ENCODE peak calls at places on chromosomes 16 and 17, in four cellular contexts. X is NCI-H1048, Q is astrocyte of the hippocampus, U is NCI-H524. W is an unnamed sample.

GRCh38 chr17:65290616-65291015 is 153.4 kb downstream of the RGS9 start:
- DNase-seq in X (no peak), Q (no peak), U (no peak), W (no peak)

GRCh38 chr16:2535644-2536021 is 2.2 kb upstream of the PDPK1 start:
- DNase-seq in X (no peak), Q (peak), U (no peak), W (no peak)

GRCh38 chr17:67779098-67779672 is 46.1 kb upstream of the BPTF start:
- DNase-seq in X (no peak), Q (peak), U (peak), W (peak)

GRCh38 chr16:53912155-53912554 is 208.2 kb downstream of the FTO start:
- DNase-seq in X (no peak), Q (peak), U (no peak), W (no peak)

GRCh38 chr17:73663614-73664013 is 19.4 kb upstream of the SDK2 start:
- DNase-seq in X (no peak), Q (no peak), U (peak), W (no peak)

GRCh38 chr17:41024702-41025101 is 2.3 kb downstream of the KRTAP1-5 start:
- DNase-seq in X (no peak), Q (no peak), U (no peak), W (no peak)

GRCh38 chr16:65532218-65532617 is 410.4 kb upstream of the CDH11 start:
- DNase-seq in X (no peak), Q (no peak), U (no peak), W (no peak)

GRCh38 chr16:67530013-67530939 is 1.6 kb downstream of the RIPOR1 start:
- DNase-seq in X (no peak), Q (peak), U (peak), W (peak)

GRCh38 chr17:45851873-45852272 is 7.2 kb downstream of the SPPL2C start:
- DNase-seq in X (no peak), Q (no peak), U (no peak), W (no peak)

GRCh38 chr16:30121741-30122620 is 1.0 kb downstream of the MAPK3 start:
- DNase-seq in X (no peak), Q (no peak), U (no peak), W (no peak)

GRCh38 chr16:89095401-89095974 is 1.8 kb downstream of the ACSF3 start:
- DNase-seq in X (no peak), Q (no peak), U (no peak), W (no peak)

GRCh38 chr17:75552425-75552824 is 26.9 kb downstream of the LLGL2 start:
- DNase-seq in X (no peak), Q (no peak), U (no peak), W (no peak)

GRCh38 chr17:76370261-76370993 is 14.0 kb upstream of the SPHK1 start:
- DNase-seq in X (no peak), Q (peak), U (no peak), W (peak)

GRCh38 chr16:73021866-73022495 is 25.9 kb downstream of the ZFHX3 start:
- DNase-seq in X (no peak), Q (no peak), U (peak), W (no peak)

GRCh38 chr16:51161440-51162195 is 10.5 kb upstream of the SALL1 start:
- DNase-seq in X (no peak), Q (peak), U (no peak), W (no peak)

GRCh38 chr16:15949210-15950166 is at the start of gene ABCC1:
- DNase-seq in X (no peak), Q (peak), U (peak), W (peak)

GRCh38 chr17:13074026-13074425 is 56.2 kb upstream of the ELAC2 start:
- DNase-seq in X (no peak), Q (no peak), U (no peak), W (peak)

GRCh38 chr16:66207139-66207863 is 159.2 kb upstream of the CDH5 start:
- DNase-seq in X (no peak), Q (no peak), U (no peak), W (no peak)

GRCh38 chr16:85041184-85041928 is 13.8 kb downstream of the KIAA0513 start:
- DNase-seq in X (no peak), Q (no peak), U (peak), W (no peak)

GRCh38 chr17:79086609-79087427 is 12.2 kb downstream of the ENGASE start:
- DNase-seq in X (no peak), Q (no peak), U (no peak), W (no peak)

GRCh38 chr17:68484458-68484857 is 27.2 kb upstream of the WIPI1 start:
- DNase-seq in X (no peak), Q (no peak), U (no peak), W (no peak)

GRCh38 chr16:6019490-6019991 is 921.9 kb upstream of the EEF2KMT start:
- DNase-seq in X (no peak), Q (peak), U (no peak), W (no peak)

GRCh38 chr16:11160676-11161115 is 95.3 kb downstream of the SOCS1 start:
- DNase-seq in X (no peak), Q (no peak), U (no peak), W (no peak)

GRCh38 chr17:2689411-2690164 is 22.0 kb downstream of the CLUH start:
- DNase-seq in X (no peak), Q (no peak), U (no peak), W (no peak)

GRCh38 chr17:47603830-47604229 is 45.9 kb upstream of the KPNB1 start:
- DNase-seq in X (no peak), Q (no peak), U (peak), W (no peak)

GRCh38 chr16:12601290-12601900 is 202.3 kb downstream of the CPPED1 start:
- DNase-seq in X (no peak), Q (no peak), U (no peak), W (no peak)

GRCh38 chr17:80175411-80175810 is 5.6 kb downstream of the CARD14 start:
- DNase-seq in X (no peak), Q (peak), U (no peak), W (no peak)

GRCh38 chr17:35726609-35727460 is 4.6 kb upstream of the RASL10B start:
- DNase-seq in X (no peak), Q (peak), U (no peak), W (peak)

GRCh38 chr17:48240122-48240521 is 132.6 kb downstream of the SNX11 start:
- DNase-seq in X (no peak), Q (no peak), U (no peak), W (no peak)

GRCh38 chr16:22317001-22317530 is 19.9 kb downstream of the POLR3E start:
- DNase-seq in X (no peak), Q (no peak), U (no peak), W (no peak)

GRCh38 chr16:77556203-77556602 is 121.4 kb upstream of the ADAMTS18 start:
- DNase-seq in X (no peak), Q (peak), U (no peak), W (no peak)

GRCh38 chr16:54473201-54473993 is 186.8 kb upstream of the IRX3 start:
- DNase-seq in X (no peak), Q (no peak), U (no peak), W (no peak)

GRCh38 chr17:48047741-48048320 is 328 bp upstream of the NFE2L1 start:
- DNase-seq in X (peak), Q (peak), U (peak), W (peak)

GRCh38 chr16:84138824-84139627 is 6.0 kb downstream of the HSDL1 start:
- DNase-seq in X (no peak), Q (peak), U (peak), W (peak)

W was measured in PC-3.